ENCODE peak calls at places on chromosomes 4 and X, in seven cellular contexts. D, K, E, R, U, J and V are unnamed samples.

GRCh38 chr4:145937990-145938611 is 522 bp downstream of the ZNF827 start:
- DNase-seq in D (peak), K (peak), E (no peak), R (peak), U (peak), J (peak), V (peak)

GRCh38 chr4:76830612-76831474 is 67.1 kb downstream of the SOWAHB start:
- DNase-seq in D (peak), K (peak), E (no peak), R (peak), U (peak), J (no peak), V (peak)

GRCh38 chr4:1349359-1350168 is 2.6 kb downstream of the UVSSA start:
- DNase-seq in D (no peak), K (no peak), E (no peak), R (no peak), U (no peak), J (no peak), V (no peak)

GRCh38 chr4:152278505-152279301 is 257.2 kb downstream of the FBXW7 start:
- DNase-seq in D (no peak), K (no peak), E (no peak), R (no peak), U (no peak), J (no peak), V (no peak)

GRCh38 chr4:128571747-128572146 is 237.8 kb upstream of the JADE1 start:
- DNase-seq in D (peak), K (no peak), E (no peak), R (peak), U (peak), J (no peak), V (peak)

GRCh38 chr4:77375866-77376607 is 219.0 kb downstream of the CCNG2 start:
- DNase-seq in D (no peak), K (no peak), E (no peak), R (no peak), U (no peak), J (no peak), V (no peak)

GRCh38 chr4:42806436-42806835 is 86.1 kb upstream of the GRXCR1 start:
- DNase-seq in D (no peak), K (no peak), E (no peak), R (no peak), U (no peak), J (no peak), V (no peak)

GRCh38 chrX:42720209-42720608 is 57.8 kb downstream of the PPP1R2C start:
- DNase-seq in D (no peak), K (no peak), E (no peak), R (no peak), U (no peak), J (no peak), V (no peak)

GRCh38 chr4:74037076-74037475 is 1.4 kb downstream of the CXCL3 start:
- DNase-seq in D (no peak), K (peak), E (no peak), R (no peak), U (no peak), J (no peak), V (no peak)

GRCh38 chr4:74217365-74217764 is 59.4 kb downstream of the MTHFD2L start:
- DNase-seq in D (no peak), K (no peak), E (no peak), R (peak), U (peak), J (no peak), V (peak)

GRCh38 chrX:40008841-40009461 is 88.8 kb downstream of the BCOR start:
- DNase-seq in D (no peak), K (peak), E (no peak), R (peak), U (no peak), J (no peak), V (no peak)

GRCh38 chr4:120555058-120555457 is 367.5 kb downstream of the PRDM5 start:
- DNase-seq in D (no peak), K (no peak), E (no peak), R (no peak), U (no peak), J (no peak), V (no peak)

GRCh38 chr4:100949350-100949935 is 397.9 kb downstream of the PPP3CA start:
- DNase-seq in D (no peak), K (no peak), E (no peak), R (no peak), U (peak), J (no peak), V (no peak)

GRCh38 chr4:6235901-6236625 is 33.6 kb upstream of the WFS1 start:
- DNase-seq in D (no peak), K (no peak), E (no peak), R (no peak), U (no peak), J (no peak), V (no peak)

GRCh38 chr4:47032405-47033106 is 1.2 kb downstream of the GABRB1 start:
- DNase-seq in D (peak), K (peak), E (no peak), R (peak), U (peak), J (no peak), V (peak)

GRCh38 chrX:152988536-152989291 is 5.2 kb downstream of the PNMA5 start:
- DNase-seq in D (no peak), K (no peak), E (no peak), R (no peak), U (no peak), J (no peak), V (no peak)

GRCh38 chrX:22758807-22759481 is 240.8 kb upstream of the DDX53 start:
- DNase-seq in D (no peak), K (no peak), E (no peak), R (no peak), U (no peak), J (no peak), V (no peak)

GRCh38 chrX:16267431-16267830 is 100.2 kb downstream of the MAGEB17 start:
- DNase-seq in D (no peak), K (no peak), E (no peak), R (no peak), U (no peak), J (no peak), V (no peak)

GRCh38 chrX:70134116-70134477 is 850 bp downstream of the IGBP1 start:
- DNase-seq in D (peak), K (peak), E (no peak), R (peak), U (no peak), J (no peak), V (peak)
- TF ChIP-seq CTCF in D (no peak), K (no peak), E (no peak), R (no peak), U (no peak), J (no peak), V (no peak)

GRCh38 chr4:110615366-110616161 is 7.3 kb downstream of the PITX2 start:
- DNase-seq in D (no peak), K (peak), E (no peak), R (no peak), U (no peak), J (no peak), V (no peak)
- H3K4me3 ChIP-seq in D (no peak), K (peak), E (no peak), R (no peak), U (no peak), J (no peak), V (no peak)

DNA sequence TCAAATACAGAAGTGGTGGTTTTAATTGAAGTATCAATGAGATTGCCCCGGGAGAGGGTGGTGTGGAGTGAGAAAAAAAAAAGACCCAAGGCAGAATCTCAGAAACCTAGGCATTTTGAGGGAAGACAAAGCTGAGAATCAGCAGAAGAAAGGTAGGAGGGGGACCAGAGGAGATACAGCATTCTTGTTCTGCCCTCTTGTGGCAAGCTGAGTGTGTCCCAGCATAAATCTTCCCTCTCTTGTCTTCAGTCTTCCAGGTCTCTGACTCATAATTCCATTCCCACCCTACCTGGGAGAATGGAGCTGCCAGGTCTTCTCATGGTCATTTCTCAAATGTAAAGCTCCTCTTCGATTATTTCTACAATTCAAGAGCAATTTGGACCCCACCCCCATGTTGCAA is 32.7 kb upstream of the MAGED1 start:
- DNase-seq in D (peak), K (peak), E (no peak), R (peak), U (peak), J (no peak), V (peak)
- TF ChIP-seq CTCF in D (no peak), K (peak), E (peak), R (peak), U (peak), J (peak), V (peak)

GRCh38 chrX:19888419-19888879 is 1.0 kb upstream of the SH3KBP1 start:
- DNase-seq in D (peak), K (peak), E (no peak), R (peak), U (peak), J (peak), V (peak)
- H3K4me3 ChIP-seq in D (peak), K (peak), E (peak), R (peak), U (peak), J (peak), V (peak)

DNA sequence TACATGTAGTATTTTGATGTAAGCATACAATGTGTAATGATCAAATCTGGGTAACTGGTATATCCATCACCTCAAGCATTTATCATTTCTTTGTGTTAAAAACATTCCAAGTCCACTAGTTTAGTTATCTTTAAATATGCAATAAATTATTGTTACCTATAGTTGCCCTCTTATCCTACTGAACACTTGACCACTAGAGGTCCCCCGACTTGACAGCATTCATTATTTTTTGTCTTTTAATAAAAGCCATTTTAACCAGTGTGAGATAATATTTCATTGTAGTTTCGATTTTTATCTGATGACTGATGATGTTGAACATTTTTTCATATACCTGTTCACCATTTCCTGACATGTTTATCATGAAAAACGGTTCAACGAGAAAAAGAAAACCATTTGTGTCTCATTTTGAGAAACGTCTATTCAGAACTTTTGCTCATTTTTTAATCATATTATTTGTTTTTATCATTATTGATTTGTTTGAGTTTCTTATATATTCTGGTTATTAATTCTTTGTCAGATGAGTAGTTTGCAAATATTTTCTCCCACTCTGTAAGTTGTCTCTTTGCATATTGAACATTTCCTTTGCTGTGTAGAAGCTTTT is 199.0 kb upstream of the CXXC4 start:
- DNase-seq in D (peak), K (no peak), E (no peak), R (peak), U (no peak), J (no peak), V (peak)
- TF ChIP-seq CTCF in D (peak), K (peak), E (no peak), R (peak), U (peak), J (no peak), V (peak)

DNA sequence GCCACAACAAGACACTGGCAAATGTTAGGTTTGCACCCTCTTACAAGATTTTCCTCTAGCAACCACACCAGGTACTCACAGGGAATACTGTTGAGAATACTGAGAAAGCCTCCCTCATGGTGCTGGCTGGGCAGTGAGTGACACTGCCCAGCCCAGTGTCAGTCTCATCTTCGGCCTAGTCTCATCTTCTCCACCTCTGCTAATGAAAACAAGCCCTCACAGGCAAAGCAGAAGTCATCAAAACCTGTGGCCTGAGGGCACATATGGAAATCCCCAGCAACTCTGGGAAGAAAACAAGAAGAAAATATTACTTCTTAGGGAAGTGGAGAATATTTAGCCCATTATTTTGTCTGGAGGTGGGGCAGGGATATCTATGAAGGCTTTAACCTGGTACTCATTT is 7.9 kb upstream of the ADAM29 start:
- DNase-seq in D (no peak), K (no peak), E (no peak), R (no peak), U (no peak), J (no peak), V (no peak)
- H3K4me3 ChIP-seq in D (no peak), K (no peak), E (no peak), R (no peak), U (no peak), J (no peak), V (no peak)

DNA sequence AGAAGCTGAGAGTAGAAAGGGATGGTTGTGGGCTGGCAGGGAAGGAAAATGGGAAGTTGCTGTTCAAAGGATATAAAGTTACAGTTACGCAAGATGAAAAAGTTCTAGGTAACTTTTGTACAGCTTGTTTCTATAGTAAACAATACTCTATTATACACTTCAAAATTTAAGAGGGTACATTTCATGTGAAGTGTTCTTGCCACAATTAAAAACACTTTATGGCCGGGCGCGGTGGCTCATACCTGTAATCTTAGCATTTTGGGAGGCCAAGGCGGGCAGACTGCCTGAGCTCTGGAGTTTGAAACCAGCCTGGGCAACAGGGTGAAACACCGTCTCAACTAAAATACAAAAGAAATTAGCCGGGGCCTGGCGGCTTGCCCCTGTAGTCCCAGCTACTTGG is 623.6 kb downstream of the STIM2 start:
- DNase-seq in D (no peak), K (no peak), E (no peak), R (no peak), U (no peak), J (no peak), V (no peak)
- TF ChIP-seq CTCF in D (no peak), K (no peak), E (no peak), R (no peak), U (no peak), J (no peak), V (no peak)

DNA sequence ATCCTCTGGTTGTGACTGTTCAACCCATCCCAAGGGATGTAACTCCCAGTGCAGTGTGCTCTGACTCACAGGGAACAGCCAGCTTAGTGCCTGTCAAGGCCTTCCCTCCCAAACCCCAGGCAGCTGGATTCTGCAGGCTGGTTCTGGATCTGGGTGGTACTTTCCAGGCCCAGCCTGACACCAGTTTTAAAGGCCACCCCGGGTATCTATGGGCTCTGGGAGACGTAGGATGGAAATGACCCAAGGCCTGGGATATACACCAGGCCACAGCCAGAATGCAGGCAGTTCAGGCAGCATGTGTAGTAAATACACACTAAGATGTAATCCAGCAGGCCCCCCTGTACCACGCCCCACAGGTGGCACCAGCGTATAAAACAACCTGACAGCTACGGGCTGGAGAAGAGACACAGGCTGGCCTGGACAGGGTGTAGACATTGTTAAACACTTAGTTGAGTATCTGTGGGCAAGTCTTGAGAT is 64.2 kb downstream of the SPINK2 start:
- DNase-seq in D (no peak), K (no peak), E (no peak), R (peak), U (peak), J (no peak), V (peak)
- H3K4me3 ChIP-seq in D (no peak), K (no peak), E (no peak), R (no peak), U (no peak), J (peak), V (no peak)